ENCODE peak calls at places on chromosome 17, in six cellular contexts. One of them, this sample, is unnamed.

GRCh38 chr17:18025596-18026407 is 13.2 kb downstream of the ATPAF2 start:
- DNase-seq in CD8-positive, alpha-beta T cell: no peak
- DNase-seq in CD4-positive, CD25-positive, alpha-beta regulatory T cell: no peak
- DNase-seq in Peyer's patch: peak; percentile 24
- DNase-seq in heart left ventricle: no peak
- DNase-seq in CD4-positive, alpha-beta memory T cell: no peak
- DNase-seq in this sample: peak; percentile 19

GRCh38 chr17:83012873-83013778 is 66.3 kb upstream of the METRNL start:
- DNase-seq in CD8-positive, alpha-beta T cell: no peak
- DNase-seq in CD4-positive, CD25-positive, alpha-beta regulatory T cell: no peak
- DNase-seq in Peyer's patch: no peak
- DNase-seq in heart left ventricle: no peak
- DNase-seq in CD4-positive, alpha-beta memory T cell: no peak
- DNase-seq in this sample: no peak

GRCh38 chr17:81558941-81559806 is 7.0 kb upstream of the FAAP100 start:
- DNase-seq in CD8-positive, alpha-beta T cell: no peak
- DNase-seq in CD4-positive, CD25-positive, alpha-beta regulatory T cell: no peak
- DNase-seq in Peyer's patch: no peak
- DNase-seq in heart left ventricle: peak; percentile 57
- DNase-seq in CD4-positive, alpha-beta memory T cell: no peak
- DNase-seq in this sample: no peak

GRCh38 chr17:33052856-33053255 is 61.2 kb downstream of the SPACA3 start:
- DNase-seq in CD8-positive, alpha-beta T cell: no peak
- DNase-seq in CD4-positive, CD25-positive, alpha-beta regulatory T cell: no peak
- DNase-seq in Peyer's patch: no peak
- DNase-seq in heart left ventricle: no peak
- DNase-seq in CD4-positive, alpha-beta memory T cell: no peak
- DNase-seq in this sample: no peak

GRCh38 chr17:56185491-56185890 is 32.2 kb downstream of the ANKFN1 start:
- DNase-seq in CD8-positive, alpha-beta T cell: no peak
- DNase-seq in CD4-positive, CD25-positive, alpha-beta regulatory T cell: no peak
- DNase-seq in Peyer's patch: no peak
- DNase-seq in heart left ventricle: no peak
- DNase-seq in CD4-positive, alpha-beta memory T cell: no peak
- DNase-seq in this sample: no peak

GRCh38 chr17:78300962-78301820 is 58.7 kb downstream of the SOCS3 start:
- DNase-seq in CD8-positive, alpha-beta T cell: no peak
- DNase-seq in CD4-positive, CD25-positive, alpha-beta regulatory T cell: no peak
- DNase-seq in Peyer's patch: no peak
- DNase-seq in heart left ventricle: no peak
- DNase-seq in CD4-positive, alpha-beta memory T cell: no peak
- DNase-seq in this sample: no peak

GRCh38 chr17:13346081-13346533 is 255.6 kb downstream of the HS3ST3A1 start:
- DNase-seq in CD8-positive, alpha-beta T cell: no peak
- DNase-seq in CD4-positive, CD25-positive, alpha-beta regulatory T cell: no peak
- DNase-seq in Peyer's patch: no peak
- DNase-seq in heart left ventricle: no peak
- DNase-seq in CD4-positive, alpha-beta memory T cell: no peak
- DNase-seq in this sample: no peak

GRCh38 chr17:36861531-36861930 is 75.7 kb upstream of the LHX1 start:
- DNase-seq in CD8-positive, alpha-beta T cell: no peak
- DNase-seq in CD4-positive, CD25-positive, alpha-beta regulatory T cell: no peak
- DNase-seq in Peyer's patch: no peak
- DNase-seq in heart left ventricle: no peak
- DNase-seq in CD4-positive, alpha-beta memory T cell: no peak
- DNase-seq in this sample: no peak

GRCh38 chr17:4678448-4679026 is 25.4 kb downstream of the PELP1 start:
- DNase-seq in CD8-positive, alpha-beta T cell: no peak
- DNase-seq in CD4-positive, CD25-positive, alpha-beta regulatory T cell: no peak
- DNase-seq in Peyer's patch: no peak
- DNase-seq in heart left ventricle: no peak
- DNase-seq in CD4-positive, alpha-beta memory T cell: no peak
- DNase-seq in this sample: no peak

GRCh38 chr17:157901-158300 is 20.5 kb downstream of the SCGB1C2 start:
- DNase-seq in CD8-positive, alpha-beta T cell: no peak
- DNase-seq in CD4-positive, CD25-positive, alpha-beta regulatory T cell: no peak
- DNase-seq in Peyer's patch: no peak
- DNase-seq in heart left ventricle: peak; percentile 4
- DNase-seq in CD4-positive, alpha-beta memory T cell: no peak
- DNase-seq in this sample: no peak

GRCh38 chr17:58666858-58667267 is 25.0 kb downstream of the TEX14 start:
- DNase-seq in CD8-positive, alpha-beta T cell: no peak
- DNase-seq in CD4-positive, CD25-positive, alpha-beta regulatory T cell: peak; percentile 17
- DNase-seq in Peyer's patch: peak; percentile 88
- DNase-seq in heart left ventricle: peak; percentile 61
- DNase-seq in CD4-positive, alpha-beta memory T cell: peak; percentile 31
- DNase-seq in this sample: peak; percentile 30

GRCh38 chr17:65389956-65390355 is 171.5 kb downstream of the AXIN2 start:
- DNase-seq in CD8-positive, alpha-beta T cell: no peak
- DNase-seq in CD4-positive, CD25-positive, alpha-beta regulatory T cell: no peak
- DNase-seq in Peyer's patch: no peak
- DNase-seq in heart left ventricle: no peak
- DNase-seq in CD4-positive, alpha-beta memory T cell: no peak
- DNase-seq in this sample: no peak

GRCh38 chr17:39069114-39069756 is 82.2 kb downstream of the PLXDC1 start:
- DNase-seq in CD8-positive, alpha-beta T cell: peak; percentile 2
- DNase-seq in CD4-positive, CD25-positive, alpha-beta regulatory T cell: peak; percentile 50
- DNase-seq in Peyer's patch: no peak
- DNase-seq in heart left ventricle: no peak
- DNase-seq in CD4-positive, alpha-beta memory T cell: peak; percentile 52
- DNase-seq in this sample: no peak

GRCh38 chr17:12545877-12546513 is 119.7 kb upstream of the MYOCD start:
- DNase-seq in CD8-positive, alpha-beta T cell: no peak
- DNase-seq in CD4-positive, CD25-positive, alpha-beta regulatory T cell: no peak
- DNase-seq in Peyer's patch: peak; percentile 52
- DNase-seq in heart left ventricle: peak; percentile 47
- DNase-seq in CD4-positive, alpha-beta memory T cell: no peak
- DNase-seq in this sample: no peak

GRCh38 chr17:61047517-61047916 is 352.1 kb upstream of the TBX2 start:
- DNase-seq in CD8-positive, alpha-beta T cell: no peak
- DNase-seq in CD4-positive, CD25-positive, alpha-beta regulatory T cell: no peak
- DNase-seq in Peyer's patch: no peak
- DNase-seq in heart left ventricle: no peak
- DNase-seq in CD4-positive, alpha-beta memory T cell: no peak
- DNase-seq in this sample: no peak

GRCh38 chr17:40310882-40311391 is 2.0 kb downstream of the RARA start:
- DNase-seq in CD8-positive, alpha-beta T cell: no peak
- DNase-seq in CD4-positive, CD25-positive, alpha-beta regulatory T cell: no peak
- DNase-seq in Peyer's patch: peak; percentile 36
- DNase-seq in heart left ventricle: peak; percentile 78
- DNase-seq in CD4-positive, alpha-beta memory T cell: no peak
- DNase-seq in this sample: no peak

GRCh38 chr17:72393553-72393952 is 272.7 kb downstream of the SOX9 start:
- DNase-seq in CD8-positive, alpha-beta T cell: no peak
- DNase-seq in CD4-positive, CD25-positive, alpha-beta regulatory T cell: no peak
- DNase-seq in Peyer's patch: no peak
- DNase-seq in heart left ventricle: no peak
- DNase-seq in CD4-positive, alpha-beta memory T cell: no peak
- DNase-seq in this sample: no peak

GRCh38 chr17:42271277-42271922 is 4.8 kb downstream of the STAT5B start:
- DNase-seq in CD8-positive, alpha-beta T cell: no peak
- DNase-seq in CD4-positive, CD25-positive, alpha-beta regulatory T cell: no peak
- DNase-seq in Peyer's patch: no peak
- DNase-seq in heart left ventricle: no peak
- DNase-seq in CD4-positive, alpha-beta memory T cell: no peak
- DNase-seq in this sample: no peak

GRCh38 chr17:42273474-42274272 is 2.5 kb downstream of the STAT5B start:
- DNase-seq in CD8-positive, alpha-beta T cell: no peak
- DNase-seq in CD4-positive, CD25-positive, alpha-beta regulatory T cell: peak; percentile 44
- DNase-seq in Peyer's patch: no peak
- DNase-seq in heart left ventricle: no peak
- DNase-seq in CD4-positive, alpha-beta memory T cell: peak; percentile 42
- DNase-seq in this sample: no peak

GRCh38 chr17:42272576-42272975 is 3.6 kb downstream of the STAT5B start:
- DNase-seq in CD8-positive, alpha-beta T cell: no peak
- DNase-seq in CD4-positive, CD25-positive, alpha-beta regulatory T cell: peak; percentile 70
- DNase-seq in Peyer's patch: no peak
- DNase-seq in heart left ventricle: no peak
- DNase-seq in CD4-positive, alpha-beta memory T cell: peak; percentile 65
- DNase-seq in this sample: no peak

GRCh38 chr17:42270596-42270995 is 5.6 kb downstream of the STAT5B start:
- DNase-seq in CD8-positive, alpha-beta T cell: no peak
- DNase-seq in CD4-positive, CD25-positive, alpha-beta regulatory T cell: no peak
- DNase-seq in Peyer's patch: no peak
- DNase-seq in heart left ventricle: no peak
- DNase-seq in CD4-positive, alpha-beta memory T cell: no peak
- DNase-seq in this sample: no peak

DNA sequence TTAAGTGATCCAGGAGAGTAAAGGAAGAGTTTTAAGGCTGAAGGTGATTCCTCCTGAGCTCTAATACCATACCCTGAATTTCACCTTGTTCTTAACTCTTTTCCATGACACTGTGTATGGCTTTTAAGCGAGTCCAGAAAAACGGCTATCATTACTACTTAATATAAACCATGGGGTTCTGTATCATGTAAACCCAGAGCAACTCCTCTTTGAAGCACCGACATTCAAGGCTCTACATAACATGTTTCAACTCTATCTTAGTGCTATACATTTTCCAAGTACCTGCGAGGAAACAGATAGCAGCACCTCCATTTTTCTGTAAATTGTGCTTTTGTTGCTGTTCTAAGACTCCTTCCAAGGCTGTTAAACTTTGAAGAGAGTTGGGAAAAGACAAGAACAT is 4.0 kb downstream of the STAT5B start:
- DNase-seq in CD8-positive, alpha-beta T cell: no peak
- DNase-seq in CD4-positive, CD25-positive, alpha-beta regulatory T cell: no peak
- DNase-seq in Peyer's patch: no peak
- DNase-seq in heart left ventricle: no peak
- DNase-seq in CD4-positive, alpha-beta memory T cell: no peak
- DNase-seq in this sample: no peak
- H3K27ac ChIP-seq in CD8-positive, alpha-beta T cell: peak overlapping the region; percentile 51
- H3K27ac ChIP-seq in CD4-positive, CD25-positive, alpha-beta regulatory T cell: peak overlapping the region; percentile 89
- H3K27ac ChIP-seq in Peyer's patch: no peak overlapping the region
- H3K27ac ChIP-seq in heart left ventricle: peak overlapping the region; percentile 94
- H3K27ac ChIP-seq in CD4-positive, alpha-beta memory T cell: peak overlapping the region; percentile 92
- H3K27ac ChIP-seq in this sample: peak overlapping the region; percentile 85

GRCh38 chr17:10276436-10276835 is 78.0 kb upstream of the GAS7 start:
- DNase-seq in CD8-positive, alpha-beta T cell: no peak
- DNase-seq in CD4-positive, CD25-positive, alpha-beta regulatory T cell: no peak
- DNase-seq in Peyer's patch: no peak
- DNase-seq in heart left ventricle: no peak
- DNase-seq in CD4-positive, alpha-beta memory T cell: no peak
- DNase-seq in this sample: no peak
- H3K27ac ChIP-seq in CD8-positive, alpha-beta T cell: no peak overlapping the region
- H3K27ac ChIP-seq in CD4-positive, CD25-positive, alpha-beta regulatory T cell: no peak overlapping the region
- H3K27ac ChIP-seq in Peyer's patch: no peak overlapping the region
- H3K27ac ChIP-seq in heart left ventricle: no peak overlapping the region
- H3K27ac ChIP-seq in CD4-positive, alpha-beta memory T cell: no peak overlapping the region
- H3K27ac ChIP-seq in this sample: no peak overlapping the region

GRCh38 chr17:27442702-27443101 is 13.5 kb upstream of the KSR1 start:
- DNase-seq in CD8-positive, alpha-beta T cell: no peak
- DNase-seq in CD4-positive, CD25-positive, alpha-beta regulatory T cell: no peak
- DNase-seq in Peyer's patch: no peak
- DNase-seq in heart left ventricle: no peak
- DNase-seq in CD4-positive, alpha-beta memory T cell: no peak
- DNase-seq in this sample: no peak

GRCh38 chr17:27445971-27446370 is 10.3 kb upstream of the KSR1 start:
- DNase-seq in CD8-positive, alpha-beta T cell: no peak
- DNase-seq in CD4-positive, CD25-positive, alpha-beta regulatory T cell: no peak
- DNase-seq in Peyer's patch: no peak
- DNase-seq in heart left ventricle: no peak
- DNase-seq in CD4-positive, alpha-beta memory T cell: no peak
- DNase-seq in this sample: no peak

GRCh38 chr17:27443491-27443890 is 12.8 kb upstream of the KSR1 start:
- DNase-seq in CD8-positive, alpha-beta T cell: no peak
- DNase-seq in CD4-positive, CD25-positive, alpha-beta regulatory T cell: no peak
- DNase-seq in Peyer's patch: no peak
- DNase-seq in heart left ventricle: no peak
- DNase-seq in CD4-positive, alpha-beta memory T cell: no peak
- DNase-seq in this sample: no peak

GRCh38 chr17:27449541-27449940 is 6.7 kb upstream of the KSR1 start:
- DNase-seq in CD8-positive, alpha-beta T cell: no peak
- DNase-seq in CD4-positive, CD25-positive, alpha-beta regulatory T cell: no peak
- DNase-seq in Peyer's patch: no peak
- DNase-seq in heart left ventricle: no peak
- DNase-seq in CD4-positive, alpha-beta memory T cell: no peak
- DNase-seq in this sample: no peak

GRCh38 chr17:27446569-27447301 is 9.5 kb upstream of the KSR1 start:
- DNase-seq in CD8-positive, alpha-beta T cell: no peak
- DNase-seq in CD4-positive, CD25-positive, alpha-beta regulatory T cell: no peak
- DNase-seq in Peyer's patch: no peak
- DNase-seq in heart left ventricle: no peak
- DNase-seq in CD4-positive, alpha-beta memory T cell: no peak
- DNase-seq in this sample: no peak
- H3K27ac ChIP-seq in CD8-positive, alpha-beta T cell: no peak overlapping the region
- H3K27ac ChIP-seq in CD4-positive, CD25-positive, alpha-beta regulatory T cell: no peak overlapping the region
- H3K27ac ChIP-seq in Peyer's patch: no peak overlapping the region
- H3K27ac ChIP-seq in heart left ventricle: no peak overlapping the region
- H3K27ac ChIP-seq in CD4-positive, alpha-beta memory T cell: no peak overlapping the region
- H3K27ac ChIP-seq in this sample: no peak overlapping the region

GRCh38 chr17:49699967-49700575 is 7.7 kb downstream of the SLC35B1 start:
- DNase-seq in CD8-positive, alpha-beta T cell: no peak
- DNase-seq in CD4-positive, CD25-positive, alpha-beta regulatory T cell: no peak
- DNase-seq in Peyer's patch: no peak
- DNase-seq in heart left ventricle: peak; percentile 65
- DNase-seq in CD4-positive, alpha-beta memory T cell: no peak
- DNase-seq in this sample: no peak

GRCh38 chr17:49705254-49705653 is 2.5 kb downstream of the SLC35B1 start:
- DNase-seq in CD8-positive, alpha-beta T cell: no peak
- DNase-seq in CD4-positive, CD25-positive, alpha-beta regulatory T cell: no peak
- DNase-seq in Peyer's patch: peak; percentile 55
- DNase-seq in heart left ventricle: no peak
- DNase-seq in CD4-positive, alpha-beta memory T cell: no peak
- DNase-seq in this sample: no peak

GRCh38 chr17:49707246-49707607 is 537 bp downstream of the SLC35B1 start:
- DNase-seq in CD8-positive, alpha-beta T cell: no peak
- DNase-seq in CD4-positive, CD25-positive, alpha-beta regulatory T cell: peak; percentile 31
- DNase-seq in Peyer's patch: no peak
- DNase-seq in heart left ventricle: no peak
- DNase-seq in CD4-positive, alpha-beta memory T cell: peak; percentile 29
- DNase-seq in this sample: peak; percentile 34

GRCh38 chr17:49700956-49701355 is 6.8 kb downstream of the SLC35B1 start:
- DNase-seq in CD8-positive, alpha-beta T cell: no peak
- DNase-seq in CD4-positive, CD25-positive, alpha-beta regulatory T cell: no peak
- DNase-seq in Peyer's patch: no peak
- DNase-seq in heart left ventricle: no peak
- DNase-seq in CD4-positive, alpha-beta memory T cell: no peak
- DNase-seq in this sample: no peak

DNA sequence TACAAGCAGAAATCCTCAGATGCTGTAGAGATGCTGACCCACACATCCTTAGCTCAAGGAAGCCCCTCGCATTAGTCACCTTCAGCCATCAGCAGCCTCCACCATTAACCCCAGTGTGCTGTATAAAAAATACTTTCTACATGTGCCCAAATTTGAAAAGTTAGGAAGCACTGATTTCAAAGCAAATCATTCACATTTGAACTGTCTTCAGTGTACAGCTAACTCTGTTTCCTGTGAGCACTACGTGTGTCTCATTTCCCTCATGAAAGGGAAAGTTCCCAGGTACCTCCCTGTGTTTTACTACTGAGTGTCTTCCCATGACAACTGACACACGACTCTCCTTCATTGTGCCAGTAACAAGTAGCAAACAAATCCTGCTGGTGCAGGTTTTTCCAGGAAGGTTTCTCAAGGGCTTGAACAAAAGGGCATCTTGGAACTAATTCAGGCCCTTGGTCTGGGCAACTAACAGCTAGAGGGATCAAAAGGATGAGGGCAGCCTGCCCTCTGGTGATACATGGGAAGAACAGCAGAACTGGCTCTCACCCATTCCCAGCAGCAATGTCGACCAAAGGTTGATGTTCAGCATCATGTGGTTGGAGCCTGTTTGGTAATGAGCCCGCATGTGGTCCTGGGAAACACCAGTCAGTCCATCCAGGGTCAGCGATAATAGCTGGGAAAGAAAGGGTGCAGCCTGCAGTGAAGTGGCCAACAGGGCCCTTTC is 4.0 kb downstream of the SLC35B1 start:
- DNase-seq in CD8-positive, alpha-beta T cell: no peak
- DNase-seq in CD4-positive, CD25-positive, alpha-beta regulatory T cell: no peak
- DNase-seq in Peyer's patch: peak; percentile 77
- DNase-seq in heart left ventricle: no peak
- DNase-seq in CD4-positive, alpha-beta memory T cell: no peak
- DNase-seq in this sample: no peak
- H3K27ac ChIP-seq in CD8-positive, alpha-beta T cell: no peak overlapping the region
- H3K27ac ChIP-seq in CD4-positive, CD25-positive, alpha-beta regulatory T cell: no peak overlapping the region
- H3K27ac ChIP-seq in Peyer's patch: peak overlapping the region; percentile 32
- H3K27ac ChIP-seq in heart left ventricle: no peak overlapping the region
- H3K27ac ChIP-seq in CD4-positive, alpha-beta memory T cell: no peak overlapping the region
- H3K27ac ChIP-seq in this sample: no peak overlapping the region

This sample was measured in CD8-positive, alpha-beta memory T cell.